ENCODE peak calls at places on chromosomes 1 and 21, in six cellular contexts. K is T1000, T is GM03348, D is GDM1, E is cerebellar nuclear complex, L is NCI-H774. F is an unnamed sample.

GRCh38 chr1:202086579-202087350 is 36.0 kb upstream of the GPR37L1 start:
- DNase-seq in K (no peak), T (no peak), D (no peak), E (no peak), L (no peak), F (no peak)

GRCh38 chr1:151993084-151993733 is 450 bp downstream of the S100A10 start:
- DNase-seq in K (peak; percentile 31), T (no peak), D (no peak), E (no peak), L (no peak), F (no peak)

GRCh38 chr1:237931631-237932030 is 40.9 kb upstream of the ZP4 start:
- DNase-seq in K (no peak), T (no peak), D (no peak), E (no peak), L (no peak), F (no peak)

GRCh38 chr1:93804412-93804811 is 74.6 kb downstream of the DNTTIP2 start:
- DNase-seq in K (peak; percentile 7), T (peak; percentile 64), D (no peak), E (no peak), L (no peak), F (no peak)

GRCh38 chr1:53696990-53697389 is 42.0 kb downstream of the GLIS1 start:
- DNase-seq in K (no peak), T (no peak), D (no peak), E (no peak), L (no peak), F (no peak)

GRCh38 chr1:150487763-150488115 is 520 bp downstream of the TARS2 start:
- DNase-seq in K (no peak), T (no peak), D (no peak), E (no peak), L (no peak), F (no peak)

GRCh38 chr1:53198241-53198651 is 1.6 kb downstream of the CPT2 start:
- DNase-seq in K (no peak), T (peak; percentile 48), D (no peak), E (no peak), L (no peak), F (no peak)

GRCh38 chr1:183506561-183506960 is 34.3 kb downstream of the SMG7 start:
- DNase-seq in K (no peak), T (peak; percentile 28), D (no peak), E (no peak), L (no peak), F (no peak)

GRCh38 chr1:54153548-54154439 is 994 bp upstream of the CDCP2 start:
- DNase-seq in K (peak; percentile 3), T (peak; percentile 90), D (no peak), E (no peak), L (no peak), F (no peak)

GRCh38 chr21:14533555-14534400 is 12.3 kb downstream of the SAMSN1 start:
- DNase-seq in K (no peak), T (peak; percentile 20), D (no peak), E (no peak), L (no peak), F (peak; percentile 42)

GRCh38 chr1:241356519-241357365 is at the start of gene RGS7:
- DNase-seq in K (peak; percentile 71), T (peak; percentile 75), D (no peak), E (no peak), L (peak; percentile 86), F (no peak)

GRCh38 chr1:59669752-59670312 is 144.9 kb upstream of the HOOK1 start:
- DNase-seq in K (peak; percentile 12), T (peak; percentile 79), D (no peak), E (no peak), L (no peak), F (no peak)

GRCh38 chr1:248828845-248829244 is 3.1 kb upstream of the SH3BP5L start:
- DNase-seq in K (no peak), T (peak; percentile 49), D (no peak), E (no peak), L (no peak), F (no peak)

GRCh38 chr1:77273891-77274290 is 7.9 kb upstream of the AK5 start:
- DNase-seq in K (no peak), T (peak; percentile 24), D (no peak), E (no peak), L (no peak), F (no peak)

GRCh38 chr1:25797939-25798338 is 2.1 kb upstream of the SELENON start:
- DNase-seq in K (no peak), T (peak; percentile 68), D (peak; percentile 30), E (no peak), L (no peak), F (no peak)

GRCh38 chr1:16206547-16207317 is 5.7 kb downstream of the ARHGEF19 start:
- DNase-seq in K (peak; percentile 97), T (peak; percentile 98), D (peak; percentile 97), E (peak; percentile 40), L (peak; percentile 91), F (peak; percentile 89)

GRCh38 chr1:233569636-233570035 is 44.3 kb upstream of the KCNK1 start:
- DNase-seq in K (no peak), T (no peak), D (no peak), E (no peak), L (no peak), F (no peak)

GRCh38 chr1:3433596-3434320 is 20.7 kb upstream of the ARHGEF16 start:
- DNase-seq in K (no peak), T (no peak), D (no peak), E (no peak), L (no peak), F (no peak)

GRCh38 chr21:42654179-42654912 is 925 bp downstream of the PDE9A start:
- DNase-seq in K (no peak), T (no peak), D (no peak), E (no peak), L (no peak), F (no peak)

F was measured in keratinocyte.